ENCODE peak calls at places on chromosomes 3 and 15, in five cellular contexts. S, Y, K, O and B are unnamed samples.

GRCh38 chr3:144273611-144274010 is 302.0 kb downstream of the DIPK2A start:
- DNase-seq in S (no peak), Y (no peak), K (peak; percentile 24), O (no peak), B (no peak)

GRCh38 chr3:4985330-4986174 is 6.3 kb downstream of the BHLHE40 start:
- DNase-seq in S (peak; percentile 58), Y (peak; percentile 74), K (peak; percentile 81), O (no peak), B (no peak)

GRCh38 chr15:60932051-60932915 is 296.8 kb downstream of the RORA start:
- DNase-seq in S (peak; percentile 85), Y (peak; percentile 72), K (peak; percentile 80), O (no peak), B (no peak)

GRCh38 chr15:92733090-92733933 is 77.7 kb upstream of the FAM174B start:
- DNase-seq in S (no peak), Y (no peak), K (no peak), O (no peak), B (no peak)

GRCh38 chr3:129087138-129087702 is 26.6 kb downstream of the GP9 start:
- DNase-seq in S (no peak), Y (peak; percentile 78), K (peak; percentile 46), O (no peak), B (no peak)

GRCh38 chr15:61743352-61743909 is 316.8 kb downstream of the VPS13C start:
- DNase-seq in S (no peak), Y (no peak), K (no peak), O (no peak), B (no peak)

GRCh38 chr3:177596822-177597271 is 399.6 kb upstream of the TBL1XR1 start:
- DNase-seq in S (peak; percentile 49), Y (no peak), K (peak; percentile 38), O (no peak), B (no peak)

GRCh38 chr15:99305761-99306505 is 54.7 kb downstream of the LRRC28 start:
- DNase-seq in S (no peak), Y (peak; percentile 89), K (peak; percentile 78), O (no peak), B (no peak)

GRCh38 chr15:40232625-40233070 is 6.2 kb upstream of the PAK6 start:
- DNase-seq in S (peak; percentile 35), Y (no peak), K (no peak), O (no peak), B (no peak)

GRCh38 chr15:29835301-29835700 is 13.0 kb upstream of the TJP1 start:
- DNase-seq in S (no peak), Y (no peak), K (peak; percentile 67), O (no peak), B (no peak)

GRCh38 chr3:66430876-66431275 is 69.9 kb downstream of the LRIG1 start:
- DNase-seq in S (no peak), Y (peak; percentile 48), K (no peak), O (no peak), B (no peak)

GRCh38 chr3:53815067-53815466 is 31.2 kb downstream of the CHDH start:
- DNase-seq in S (no peak), Y (peak; percentile 24), K (no peak), O (no peak), B (no peak)

GRCh38 chr3:129690406-129690805 is 83.9 kb upstream of the PLXND1 start:
- DNase-seq in S (no peak), Y (no peak), K (peak; percentile 82), O (no peak), B (peak; percentile 50)

GRCh38 chr15:34783986-34784385 is 11.4 kb downstream of the ACTC1 start:
- DNase-seq in S (no peak), Y (no peak), K (no peak), O (no peak), B (no peak)

GRCh38 chr3:194671511-194671899 is 486 bp downstream of the LSG1 start:
- DNase-seq in S (peak; percentile 29), Y (no peak), K (peak; percentile 64), O (no peak), B (no peak)

GRCh38 chr3:22671848-22672247 is 531.3 kb upstream of the UBE2E2 start:
- DNase-seq in S (no peak), Y (no peak), K (no peak), O (no peak), B (no peak)
- TF ChIP-seq CTCF in S (no peak), Y (no peak), K (no peak), O (no peak), B (no peak)

GRCh38 chr3:71524688-71525087 is 58.8 kb downstream of the FOXP1 start:
- DNase-seq in S (no peak), Y (no peak), K (no peak), O (no peak), B (no peak)

GRCh38 chr3:71523628-71524027 is 59.9 kb downstream of the FOXP1 start:
- DNase-seq in S (no peak), Y (no peak), K (no peak), O (no peak), B (no peak)

GRCh38 chr3:71521021-71521352 is 62.5 kb downstream of the FOXP1 start:
- DNase-seq in S (no peak), Y (no peak), K (no peak), O (no peak), B (no peak)

GRCh38 chr3:71520186-71521020 is 63.1 kb downstream of the FOXP1 start:
- DNase-seq in S (no peak), Y (no peak), K (peak; percentile 17), O (no peak), B (no peak)

DNA sequence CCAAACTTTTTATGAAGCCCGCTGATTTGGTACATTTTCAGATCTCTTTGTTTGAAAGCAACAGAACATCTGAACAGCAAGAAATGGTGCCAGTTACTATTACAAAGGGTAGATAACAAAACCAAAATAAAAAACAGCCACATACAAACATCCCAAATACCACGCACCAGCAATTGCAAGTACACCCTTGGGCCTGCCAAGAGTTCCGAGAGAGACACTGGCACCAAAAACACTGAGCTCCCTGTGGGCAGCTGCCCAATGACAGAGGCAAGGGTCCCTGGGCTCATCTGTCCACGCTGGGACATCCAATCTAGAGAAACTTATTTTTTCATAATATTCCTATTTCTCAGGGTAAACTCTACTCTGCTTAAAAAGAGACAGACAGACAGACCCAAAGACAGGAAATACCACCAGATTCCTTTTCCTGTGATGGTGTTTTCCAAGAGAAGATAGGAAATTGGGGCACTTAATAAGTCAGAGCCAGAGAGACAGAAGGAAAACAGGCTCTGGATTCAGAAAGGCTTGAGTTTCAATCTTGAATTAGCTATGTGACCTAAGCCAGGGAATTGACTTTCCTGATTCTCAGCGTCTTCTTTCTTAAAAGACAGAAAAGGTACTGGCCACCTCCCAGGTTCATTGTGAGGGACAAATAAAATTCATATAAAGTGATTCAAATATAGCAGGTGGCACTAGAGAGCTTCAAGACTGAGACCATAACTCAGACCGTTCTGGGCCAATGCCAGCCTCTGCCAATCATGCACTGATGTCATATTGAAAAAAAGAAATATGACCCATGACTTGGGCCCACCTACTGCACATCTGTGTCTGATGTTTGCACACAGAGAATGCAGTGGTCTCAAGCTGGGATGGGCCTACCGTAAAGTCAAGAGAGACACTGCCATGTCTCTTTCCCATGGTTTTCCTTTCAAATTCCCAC is 61.3 kb downstream of the FOXP1 start:
- DNase-seq in S (no peak), Y (no peak), K (no peak), O (no peak), B (no peak)
- TF ChIP-seq CTCF in S (no peak), Y (no peak), K (no peak), O (no peak), B (no peak)

GRCh38 chr3:15083190-15083700 is 15.7 kb downstream of the RBSN start:
- DNase-seq in S (no peak), Y (no peak), K (no peak), O (no peak), B (no peak)

GRCh38 chr3:15086699-15087098 is 12.2 kb downstream of the RBSN start:
- DNase-seq in S (no peak), Y (no peak), K (no peak), O (no peak), B (no peak)

GRCh38 chr3:15081960-15082664 is 16.8 kb downstream of the RBSN start:
- DNase-seq in S (no peak), Y (no peak), K (peak; percentile 52), O (no peak), B (no peak)

GRCh38 chr3:15089201-15089600 is 9.7 kb downstream of the RBSN start:
- DNase-seq in S (no peak), Y (no peak), K (no peak), O (no peak), B (no peak)

DNA sequence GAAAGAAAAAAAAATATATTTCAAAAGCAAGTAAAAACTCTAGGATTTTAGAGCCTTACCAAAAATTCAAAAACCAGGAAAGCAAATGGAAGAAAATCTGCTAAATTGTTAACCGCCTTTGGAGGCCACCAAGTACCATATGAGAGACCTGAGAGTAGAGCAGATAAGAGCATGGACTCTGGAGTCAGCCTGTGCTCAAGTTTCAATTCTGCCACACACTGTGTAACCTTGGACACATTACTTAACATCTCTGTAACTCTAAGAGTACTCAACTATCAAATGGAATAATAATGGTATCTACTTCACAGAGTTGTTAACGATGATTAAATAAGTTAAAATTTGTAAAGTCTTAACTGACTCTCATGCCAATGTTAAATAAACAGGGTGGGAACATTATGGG is 12.7 kb downstream of the RBSN start:
- DNase-seq in S (no peak), Y (no peak), K (no peak), O (no peak), B (no peak)
- TF ChIP-seq CTCF in S (no peak), Y (no peak), K (no peak), O (no peak), B (no peak)

GRCh38 chr15:79595995-79596622 is 164.0 kb downstream of the MINAR1 start:
- DNase-seq in S (peak; percentile 55), Y (no peak), K (peak; percentile 87), O (no peak), B (peak; percentile 54)

GRCh38 chr15:79592126-79592525 is 160.0 kb downstream of the MINAR1 start:
- DNase-seq in S (no peak), Y (no peak), K (no peak), O (no peak), B (no peak)

GRCh38 chr15:79598639-79599038 is 166.5 kb downstream of the MINAR1 start:
- DNase-seq in S (no peak), Y (no peak), K (no peak), O (no peak), B (no peak)

GRCh38 chr15:79595271-79595670 is 163.1 kb downstream of the MINAR1 start:
- DNase-seq in S (no peak), Y (no peak), K (no peak), O (no peak), B (no peak)

DNA sequence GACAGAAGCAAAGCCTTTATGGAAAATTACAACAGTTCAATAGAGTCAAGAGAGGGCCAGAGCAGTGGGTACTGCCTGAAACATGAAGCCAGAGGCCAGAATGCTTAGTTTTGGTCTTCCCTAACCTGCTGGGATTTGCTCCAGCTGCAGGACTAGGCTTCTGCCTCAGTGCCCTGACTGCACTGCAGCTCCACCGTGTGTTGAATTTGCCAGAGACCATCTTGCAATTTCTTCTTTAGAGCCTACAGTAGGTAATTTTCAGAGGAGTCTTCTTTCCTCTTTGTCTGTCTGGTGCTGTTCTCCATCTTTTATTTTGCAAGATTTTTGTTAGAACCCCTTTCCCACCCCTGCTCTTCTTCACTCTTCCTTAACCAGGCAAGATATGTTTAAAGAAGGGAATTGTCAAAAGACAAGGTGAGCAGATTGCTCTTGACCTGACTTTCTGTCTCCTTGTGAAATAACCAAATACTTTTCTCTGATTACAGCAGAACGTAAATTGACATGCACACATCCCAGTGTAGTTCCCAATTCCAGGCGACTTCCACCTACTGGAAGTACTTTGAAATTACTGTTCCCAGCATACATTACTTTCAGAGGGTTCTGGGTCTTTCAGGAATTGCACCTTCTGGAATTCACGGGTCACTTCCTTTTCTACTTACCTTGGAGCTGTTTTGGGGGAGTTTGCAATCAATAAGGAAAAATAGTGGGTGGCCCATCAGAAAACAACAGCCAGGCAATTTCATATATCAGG is 161.2 kb downstream of the MINAR1 start:
- DNase-seq in S (no peak), Y (no peak), K (peak; percentile 25), O (no peak), B (no peak)
- TF ChIP-seq CTCF in S (peak; percentile 43), Y (no peak), K (peak; percentile 19), O (no peak), B (no peak)